ENCODE peak calls at places on chromosome 3, in four cellular contexts. C is K562, M is SK-N-SH, O is GM12878. T is an unnamed sample.

GRCh38 chr3:123871946-123872345 is 12.2 kb downstream of the MYLK start:
- DNase-seq in C (no peak), M (no peak), O (no peak), T (no peak)

GRCh38 chr3:185537369-185537970 is 14.9 kb downstream of the LIPH start:
- DNase-seq in C (peak; percentile 63), O (peak; percentile 97), M (no peak), T (peak; percentile 10)

GRCh38 chr3:13301295-13301987 is 118.7 kb downstream of the NUP210 start:
- DNase-seq in C (no peak), O (peak; percentile 28), M (no peak), T (peak; percentile 65)

GRCh38 chr3:195073866-195074860 is 196.8 kb downstream of the XXYLT1 start:
- DNase-seq in C (no peak), O (no peak), M (no peak), T (no peak)

GRCh38 chr3:151256761-151257160 is 21.6 kb downstream of the P2RY14 start:
- DNase-seq in C (no peak), M (no peak), O (no peak), T (no peak)

GRCh38 chr3:38335263-38335662 is 11.3 kb upstream of the XYLB start:
- DNase-seq in M (no peak), C (no peak), O (no peak), T (no peak)

GRCh38 chr3:43892061-43892460 is 201.3 kb downstream of the ABHD5 start:
- DNase-seq in C (no peak), M (no peak), O (no peak), T (no peak)

GRCh38 chr3:52796411-52796810 is 1.8 kb downstream of the ITIH3 start:
- DNase-seq in M (no peak), O (no peak), C (no peak), T (no peak)

GRCh38 chr3:50100956-50101845 is 12.5 kb downstream of the RBM5 start:
- DNase-seq in O (no peak), C (no peak), M (no peak), T (no peak)

GRCh38 chr3:187773963-187774789 is 28.9 kb upstream of the BCL6 start:
- DNase-seq in M (no peak), O (no peak), C (no peak), T (no peak)

GRCh38 chr3:23685484-23686258 is 120.1 kb upstream of the UBE2E1 start:
- DNase-seq in C (peak; percentile 53), O (no peak), M (peak; percentile 65), T (peak; percentile 72)

GRCh38 chr3:171066216-171066615 is 39.7 kb upstream of the SLC2A2 start:
- DNase-seq in C (no peak), M (no peak), O (no peak), T (no peak)

GRCh38 chr3:182829761-182830405 is 36.6 kb downstream of the ATP11B start:
- DNase-seq in C (no peak), M (no peak), O (no peak), T (no peak)

GRCh38 chr3:64686446-64686908 is 1.3 kb downstream of the ADAMTS9 start:
- DNase-seq in O (no peak), M (peak; percentile 27), C (no peak), T (peak; percentile 18)

GRCh38 chr3:58249358-58250092 is 11.9 kb downstream of the ABHD6 start:
- DNase-seq in C (no peak), O (no peak), M (no peak), T (peak; percentile 78)

GRCh38 chr3:30544811-30545210 is 61.6 kb upstream of the TGFBR2 start:
- DNase-seq in O (no peak), M (no peak), C (no peak), T (no peak)

GRCh38 chr3:178823556-178824229 is 247.9 kb downstream of the ZMAT3 start:
- DNase-seq in M (no peak), C (no peak), O (no peak), T (no peak)

GRCh38 chr3:40397912-40398311 is 10.9 kb downstream of the ENTPD3 start:
- DNase-seq in C (no peak), M (no peak), O (no peak), T (no peak)

GRCh38 chr3:190811775-190812480 is 50.6 kb downstream of the GMNC start:
- DNase-seq in O (no peak), C (peak; percentile 23), M (peak; percentile 27), T (peak; percentile 54)

GRCh38 chr3:66401578-66402382 is 99.0 kb downstream of the LRIG1 start:
- DNase-seq in M (no peak), O (no peak), C (no peak), T (no peak)

GRCh38 chr3:12400795-12401194 is 83.5 kb upstream of the TSEN2 start:
- DNase-seq in O (no peak), C (no peak), M (no peak), T (no peak)

GRCh38 chr3:151228291-151229125 is 25.5 kb upstream of the GPR171 start:
- DNase-seq in C (no peak), M (no peak), O (no peak), T (peak; percentile 9)

GRCh38 chr3:127754411-127755304 is 67.7 kb downstream of the MGLL start:
- DNase-seq in O (peak; percentile 84), M (no peak), C (no peak), T (no peak)

GRCh38 chr3:71511037-71511436 is 72.5 kb downstream of the FOXP1 start:
- DNase-seq in O (no peak), M (no peak), C (no peak), T (no peak)

GRCh38 chr3:102163039-102163817 is 271.6 kb upstream of the ZPLD1 start:
- DNase-seq in C (no peak), O (no peak), M (peak; percentile 42), T (no peak)

GRCh38 chr3:25021816-25022215 is 406.2 kb upstream of the RARB start:
- DNase-seq in M (no peak), C (no peak), O (no peak), T (peak; percentile 3)

GRCh38 chr3:60912876-60913275 is 338.4 kb downstream of the FHIT start:
- DNase-seq in O (no peak), C (no peak), M (no peak), T (no peak)

GRCh38 chr3:122843604-122844003 is 48.7 kb downstream of the SLC49A4 start:
- DNase-seq in M (no peak), C (no peak), O (no peak), T (no peak)

GRCh38 chr3:197381371-197381770 is 83.0 kb upstream of the DLG1 start:
- DNase-seq in O (no peak), C (no peak), M (no peak), T (no peak)

GRCh38 chr3:197380786-197381185 is 82.4 kb upstream of the DLG1 start:
- DNase-seq in O (no peak), C (no peak), M (peak; percentile 2), T (no peak)

GRCh38 chr3:197376020-197376419 is 77.6 kb upstream of the DLG1 start:
- DNase-seq in M (no peak), O (no peak), C (no peak), T (no peak)

GRCh38 chr3:197376735-197377555 is 78.5 kb upstream of the DLG1 start:
- DNase-seq in O (no peak), M (no peak), C (no peak), T (no peak)

DNA sequence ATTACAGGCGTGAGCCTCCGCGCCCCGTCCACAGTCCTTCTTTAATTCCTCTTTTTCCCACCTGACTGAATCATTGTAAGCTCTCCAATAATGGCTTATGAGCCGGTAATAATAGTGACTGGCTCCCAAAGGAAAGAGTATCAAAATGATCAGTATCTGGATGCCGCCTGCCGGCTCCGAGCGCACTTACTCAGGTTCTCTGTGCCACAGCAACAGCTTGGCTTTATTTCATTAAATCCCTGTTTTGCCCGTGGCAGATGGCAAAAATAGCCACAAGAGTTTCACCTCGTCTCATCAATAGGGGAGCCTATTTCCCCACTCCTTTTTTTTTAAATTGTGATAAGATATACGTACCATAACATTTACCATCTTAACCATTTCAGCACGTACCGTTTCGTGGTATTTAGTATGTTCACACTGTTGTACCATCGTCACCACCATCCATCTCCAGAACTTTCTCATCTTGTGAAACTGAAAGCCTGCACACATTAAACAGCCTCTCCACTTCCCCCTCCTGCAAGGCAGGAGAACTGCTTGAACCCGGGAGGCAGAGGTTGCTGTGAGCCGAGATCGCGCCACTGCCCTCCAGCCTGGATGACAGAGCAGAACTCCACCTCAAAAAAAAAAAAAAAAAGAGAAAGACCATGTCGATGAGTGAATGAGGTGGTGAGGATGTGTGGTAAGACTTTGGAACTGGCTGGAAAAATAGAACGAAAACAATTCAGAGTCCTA is 80.7 kb upstream of the DLG1 start:
- DNase-seq in C (no peak), O (no peak), M (no peak), T (no peak)
- TF ChIP-seq GABPA in C (no peak), O (no peak), M (no peak), T (no peak)

DNA sequence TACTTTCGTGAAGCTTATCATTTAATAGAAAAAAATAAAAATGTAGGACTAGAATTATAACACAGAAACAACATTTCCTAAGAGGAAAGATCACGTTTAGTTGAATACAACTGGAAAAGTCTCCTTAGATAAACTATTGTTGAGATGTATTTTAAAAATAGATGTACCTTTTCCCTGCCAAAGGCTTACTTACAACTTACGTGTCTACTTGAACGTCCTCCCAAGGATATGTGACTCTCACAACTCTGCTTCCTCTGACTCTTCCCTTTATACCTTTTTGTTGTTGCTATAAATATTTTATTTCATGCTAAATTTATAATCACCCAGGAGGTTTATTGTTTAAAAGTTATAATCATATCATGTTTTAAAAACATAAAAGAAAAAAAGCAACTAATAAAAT is 908.0 kb upstream of the ROBO1 start:
- DNase-seq in C (no peak), O (no peak), M (no peak), T (no peak)
- TF ChIP-seq MXI1 in C (no peak), O (no peak), M (no peak), T (no peak)

DNA sequence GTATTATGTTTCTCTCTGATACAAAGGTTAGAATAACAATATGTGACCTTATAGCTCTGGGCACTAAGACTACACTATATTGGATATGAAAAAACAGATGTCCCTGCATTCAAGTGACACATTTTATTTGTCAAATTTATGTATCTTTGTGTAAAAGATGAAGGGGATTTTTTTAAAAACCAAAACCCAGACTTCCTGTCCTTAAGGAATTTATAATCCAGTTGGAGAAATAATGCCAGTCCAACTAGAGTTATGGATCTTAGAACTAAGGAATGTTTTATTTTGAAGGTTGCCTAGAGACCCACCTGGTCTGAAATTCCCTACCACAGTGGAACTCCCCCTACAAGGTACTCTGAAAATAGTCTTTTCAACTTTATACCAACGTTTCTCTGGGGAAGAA is 33.3 kb upstream of the PIK3CB start:
- DNase-seq in O (no peak), C (no peak), M (no peak), T (no peak)
- H3K9ac ChIP-seq in O (no peak overlapping the region), C (no peak overlapping the region), M (no peak overlapping the region), T (no peak overlapping the region)

DNA sequence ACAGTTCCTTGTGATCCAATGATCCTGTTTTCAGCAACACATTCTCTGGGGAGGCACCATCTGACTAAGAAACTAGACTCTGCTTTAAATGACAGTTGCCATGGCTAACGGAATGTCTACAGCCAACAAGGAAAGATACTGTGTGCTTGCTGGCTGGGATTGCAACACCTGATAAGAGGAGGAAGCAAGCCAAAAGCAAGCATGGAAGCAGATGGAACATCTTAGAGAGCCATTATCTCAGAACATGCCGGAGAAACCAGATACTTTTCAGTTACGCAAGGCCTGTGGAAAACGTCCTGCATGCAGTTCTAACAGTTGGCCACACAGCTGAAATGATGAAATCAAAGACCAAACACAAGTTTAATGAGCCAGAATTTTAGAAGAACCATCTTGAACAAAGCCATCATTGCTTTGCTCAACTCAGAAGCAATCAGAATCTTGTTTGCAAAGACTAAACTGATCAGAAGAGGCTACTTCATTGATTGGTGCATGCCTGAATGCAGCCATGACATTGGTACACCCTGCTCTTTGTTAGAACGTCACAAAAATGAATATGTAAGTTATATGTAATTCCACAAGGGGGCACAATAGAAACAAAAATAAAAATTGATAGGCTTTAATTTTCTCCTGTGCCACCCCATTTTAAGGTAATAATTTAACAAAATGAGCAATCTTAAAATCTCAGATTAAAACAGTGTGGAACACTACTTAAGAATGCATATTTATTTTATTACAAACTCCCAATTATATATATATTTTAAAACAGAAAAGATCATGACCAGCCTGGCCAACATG is 50.8 kb downstream of the GXYLT2 start:
- DNase-seq in M (peak; percentile 74), C (peak; percentile 29), O (no peak), T (peak; percentile 81)
- TF ChIP-seq GABPA in M (no peak), C (no peak), O (no peak), T (no peak)

T was measured in HepG2.